ENCODE peak calls at places on chromosomes 3 and 15, in four cellular contexts. A is GDM1, U is NCI-H1436 treated with DMSO at 0.1 percent for 48 hours, X is DMS 273 treated with DMSO at 0.1 percent for 48 hours. Y is an unnamed sample.

GRCh38 chr3:55042591-55042990 is 114.7 kb upstream of the LRTM1 start:
- DNase-seq in U (no peak), X (no peak), A (no peak), Y (no peak)

GRCh38 chr15:49103002-49103401 is 52.4 kb downstream of the COPS2 start:
- DNase-seq in X (no peak), A (no peak), U (no peak), Y (no peak)

GRCh38 chr3:74001481-74001880 is 376.7 kb upstream of the PDZRN3 start:
- DNase-seq in U (no peak), A (no peak), X (no peak), Y (no peak)

GRCh38 chr3:29436612-29437313 is 155.9 kb downstream of the RBMS3 start:
- DNase-seq in A (no peak), U (no peak), X (no peak), Y (no peak)

GRCh38 chr3:37969601-37970100 is 20.9 kb upstream of the VILL start:
- DNase-seq in U (no peak), X (peak), A (no peak), Y (no peak)

GRCh38 chr15:55681631-55682030 is 61.3 kb downstream of the PRTG start:
- DNase-seq in A (no peak), U (no peak), X (no peak), Y (no peak)

GRCh38 chr3:58049143-58049785 is 41.0 kb downstream of the FLNB start:
- DNase-seq in U (no peak), X (no peak), A (no peak), Y (no peak)

GRCh38 chr3:10994311-10994710 is 1.8 kb downstream of the SLC6A1 start:
- DNase-seq in U (no peak), X (no peak), A (no peak), Y (no peak)

GRCh38 chr15:45729146-45729545 is 94.3 kb downstream of the SQOR start:
- DNase-seq in X (no peak), U (no peak), A (no peak), Y (no peak)

GRCh38 chr3:96209703-96210102 is 604.7 kb upstream of the EPHA6 start:
- DNase-seq in X (no peak), U (no peak), A (no peak), Y (no peak)

GRCh38 chr3:89971329-89971728 is 863.9 kb downstream of the EPHA3 start:
- DNase-seq in U (no peak), A (no peak), X (no peak), Y (no peak)

GRCh38 chr15:40310001-40310959 is 2.5 kb upstream of the PLCB2 start:
- DNase-seq in A (peak), U (no peak), X (no peak), Y (no peak)

GRCh38 chr3:114441386-114441785 is 147.6 kb downstream of the TIGIT start:
- DNase-seq in X (no peak), U (no peak), A (no peak), Y (no peak)

GRCh38 chr3:109852283-109852682 is 514.9 kb upstream of the DPPA4 start:
- DNase-seq in X (no peak), U (no peak), A (no peak), Y (no peak)

GRCh38 chr15:40929730-40930429 is 740 bp downstream of the DLL4 start:
- DNase-seq in U (no peak), X (no peak), A (no peak), Y (no peak)

GRCh38 chr3:134325722-134326121 is 48.5 kb downstream of the AMOTL2 start:
- DNase-seq in X (no peak), A (no peak), U (no peak), Y (no peak)

GRCh38 chr3:183435701-183436100 is 7.3 kb upstream of the MCF2L2 start:
- DNase-seq in A (no peak), U (no peak), X (no peak), Y (peak)

GRCh38 chr3:115996420-115997108 is 373.3 kb downstream of the GAP43 start:
- DNase-seq in U (no peak), A (no peak), X (no peak), Y (no peak)

GRCh38 chr3:128984596-128984995 is 9.3 kb downstream of the CFAP92 start:
- DNase-seq in U (no peak), X (no peak), A (no peak), Y (no peak)

GRCh38 chr15:32029409-32029861 is 880 bp upstream of the CHRNA7 start:
- DNase-seq in U (no peak), A (no peak), X (peak), Y (no peak)

GRCh38 chr15:31437686-31438085 is 111.1 kb downstream of the KLF13 start:
- DNase-seq in U (no peak), X (no peak), A (no peak), Y (no peak)

GRCh38 chr3:63774776-63775175 is 44.3 kb upstream of the C3orf49 start:
- DNase-seq in X (no peak), U (no peak), A (no peak), Y (no peak)

GRCh38 chr3:13282986-13283876 is 136.9 kb downstream of the NUP210 start:
- DNase-seq in A (peak), X (no peak), U (no peak), Y (no peak)

GRCh38 chr3:197333901-197334639 is 35.7 kb upstream of the DLG1 start:
- DNase-seq in A (no peak), X (no peak), U (no peak), Y (no peak)

GRCh38 chr3:100968908-100969556 is 24.2 kb downstream of the ABI3BP start:
- DNase-seq in U (no peak), X (no peak), A (no peak), Y (no peak)

GRCh38 chr3:62193586-62194345 is 179.6 kb downstream of the FEZF2 start:
- DNase-seq in U (no peak), A (no peak), X (no peak), Y (no peak)

GRCh38 chr15:67468431-67468830 is 52.5 kb upstream of the C15orf61 start:
- DNase-seq in X (no peak), U (no peak), A (no peak), Y (no peak)

GRCh38 chr15:94306700-94307650 is 75.6 kb downstream of the MCTP2 start:
- DNase-seq in X (no peak), U (no peak), A (peak), Y (peak)

GRCh38 chr15:95558131-95558530 is 772.4 kb upstream of the NR2F2 start:
- DNase-seq in A (no peak), U (no peak), X (no peak), Y (no peak)

GRCh38 chr3:11847607-11848006 is 922 bp upstream of the TAMM41 start:
- DNase-seq in U (no peak), X (no peak), A (no peak), Y (no peak)

GRCh38 chr3:132554437-132554836 is 42.6 kb upstream of the ACKR4 start:
- DNase-seq in U (peak), X (no peak), A (no peak), Y (no peak)

GRCh38 chr3:121724130-121724529 is 25.4 kb downstream of the GOLGB1 start:
- DNase-seq in X (no peak), A (peak), U (no peak), Y (peak)